ENCODE peak calls at places on chromosome 19, in six cellular contexts. D, O, W, C, V and Z are unnamed samples.

GRCh38 chr19:51365211-51366049 is 758 bp downstream of the ETFB start:
- DNase-seq in W (no peak), O (peak), D (no peak), V (peak), C (no peak), Z (no peak)

GRCh38 chr19:5837768-5838364 is 1.6 kb downstream of the FUT6 start:
- DNase-seq in V (no peak), C (no peak), O (no peak), D (no peak), W (no peak), Z (no peak)

GRCh38 chr19:48418317-48419064 is 25.0 kb downstream of the GRIN2D start:
- DNase-seq in D (no peak), C (no peak), V (no peak), W (no peak), O (no peak), Z (no peak)

GRCh38 chr19:3129112-3129511 is 6.7 kb upstream of the GNA15 start:
- DNase-seq in V (no peak), W (no peak), C (no peak), O (peak), D (no peak), Z (no peak)

GRCh38 chr19:39416626-39417120 is 4.2 kb downstream of the PLEKHG2 start:
- DNase-seq in W (no peak), V (no peak), C (no peak), D (no peak), O (no peak), Z (no peak)

GRCh38 chr19:57815247-57816075 is 748 bp upstream of the ZNF552 start:
- DNase-seq in V (no peak), W (no peak), O (no peak), D (no peak), C (no peak), Z (no peak)

GRCh38 chr19:32691952-32692726 is 518 bp downstream of the NUDT19 start:
- DNase-seq in W (peak), V (peak), C (peak), D (peak), O (peak), Z (peak)

GRCh38 chr19:45293682-45294081 is 29.0 kb downstream of the CKM start:
- DNase-seq in C (no peak), D (no peak), W (no peak), V (no peak), O (no peak), Z (no peak)

GRCh38 chr19:3500429-3501101 is at the start of gene DOHH:
- DNase-seq in D (peak), O (peak), W (peak), C (peak), V (peak), Z (peak)

GRCh38 chr19:13103961-13104847 is 1.5 kb upstream of the LYL1 start:
- DNase-seq in W (peak), C (peak), O (peak), V (peak), D (peak), Z (no peak)

GRCh38 chr19:58279925-58280316 is 1.2 kb downstream of the ZNF8 start:
- DNase-seq in V (no peak), D (no peak), W (no peak), C (no peak), O (no peak), Z (no peak)

GRCh38 chr19:7679017-7679720 is 1.5 kb upstream of the TRAPPC5 start:
- DNase-seq in O (peak), W (peak), D (peak), V (no peak), C (no peak), Z (no peak)

GRCh38 chr19:40608957-40609356 is 7.8 kb downstream of the LTBP4 start:
- DNase-seq in C (no peak), D (no peak), V (no peak), O (no peak), W (no peak), Z (no peak)